ENCODE peak calls at places on chromosomes 2 and 18, in four cellular contexts. A is brain microvascular endothelial cell, C is thyroid gland, P is B cell. E is an unnamed sample.

GRCh38 chr18:60027397-60027796 is 127.6 kb downstream of the PMAIP1 start:
- DNase-seq in A (no peak), C (no peak), P (no peak), E (no peak)

GRCh38 chr2:175062787-175063585 is 57.8 kb upstream of the CHN1 start:
- DNase-seq in A (no peak), C (no peak), P (no peak), E (no peak)

GRCh38 chr18:55189972-55190371 is 230.7 kb upstream of the CCDC68 start:
- DNase-seq in A (no peak), C (no peak), P (no peak), E (no peak)

GRCh38 chr2:133986076-133986837 is 267.6 kb upstream of the MGAT5 start:
- DNase-seq in A (peak; percentile 47), C (no peak), P (no peak), E (no peak)

GRCh38 chr2:75637568-75637967 is 9.0 kb upstream of the MRPL19 start:
- DNase-seq in A (no peak), C (no peak), P (no peak), E (no peak)

GRCh38 chr18:54209471-54210180 is 14.8 kb downstream of the MBD2 start:
- DNase-seq in A (peak; percentile 7), C (no peak), P (no peak), E (no peak)

GRCh38 chr18:7002107-7002506 is 115.5 kb downstream of the LAMA1 start:
- DNase-seq in A (no peak), C (no peak), P (no peak), E (no peak)

GRCh38 chr2:157751462-157752058 is 122.9 kb upstream of the ACVR1C start:
- DNase-seq in A (peak; percentile 36), C (no peak), P (no peak), E (no peak)

GRCh38 chr2:237556773-237557632 is 9.4 kb upstream of the PRLH start:
- DNase-seq in A (no peak), C (no peak), P (no peak), E (no peak)

GRCh38 chr2:173574713-173575112 is 220.0 kb downstream of the CDCA7 start:
- DNase-seq in A (no peak), C (no peak), P (no peak), E (no peak)

GRCh38 chr2:235599596-235600338 is 105.9 kb downstream of the AGAP1 start:
- DNase-seq in A (no peak), C (no peak), P (no peak), E (no peak)

GRCh38 chr2:148926291-148926961 is 51.4 kb downstream of the KIF5C start:
- DNase-seq in A (no peak), C (peak; percentile 56), P (peak; percentile 60), E (peak; percentile 60)

GRCh38 chr18:46415532-46415931 is 241.5 kb downstream of the LOXHD1 start:
- DNase-seq in A (no peak), C (no peak), P (no peak), E (no peak)

GRCh38 chr2:191869178-191869577 is 22.3 kb upstream of the CAVIN2 start:
- DNase-seq in A (peak; percentile 54), C (no peak), P (no peak), E (no peak)

GRCh38 chr2:27007416-27008374 is 25.1 kb upstream of the TMEM214 start:
- DNase-seq in A (no peak), C (no peak), P (no peak), E (no peak)

GRCh38 chr2:231929961-231930600 is 3.9 kb upstream of the NPPC start:
- DNase-seq in A (no peak), C (no peak), P (no peak), E (no peak)

GRCh38 chr18:41594582-41594981 is 360.5 kb upstream of the PIK3C3 start:
- DNase-seq in A (no peak), C (no peak), P (no peak), E (no peak)

GRCh38 chr2:236828820-236829219 is 256.9 kb upstream of the COPS8 start:
- DNase-seq in A (no peak), C (no peak), P (no peak), E (no peak)

GRCh38 chr2:132978840-132979239 is 308.8 kb upstream of the LYPD1 start:
- DNase-seq in A (no peak), C (no peak), P (no peak), E (no peak)

GRCh38 chr2:172985139-172985874 is 90.3 kb upstream of the MAP3K20 start:
- DNase-seq in A (no peak), C (peak; percentile 87), P (no peak), E (no peak)

GRCh38 chr18:48949606-48950535 is 894 bp downstream of the SMAD7 start:
- DNase-seq in A (no peak), C (peak; percentile 86), P (peak; percentile 50), E (peak; percentile 56)

GRCh38 chr2:26495705-26496271 is 17.9 kb upstream of the OTOF start:
- DNase-seq in A (no peak), C (no peak), P (no peak), E (no peak)

GRCh38 chr18:68150976-68151375 is 563.9 kb downstream of the TMX3 start:
- DNase-seq in A (no peak), C (no peak), P (no peak), E (no peak)

GRCh38 chr2:202687276-202687675 is 52.5 kb downstream of the FAM117B start:
- DNase-seq in A (peak; percentile 40), C (no peak), P (no peak), E (no peak)

GRCh38 chr2:240393831-240394410 is 41.5 kb upstream of the GPC1 start:
- DNase-seq in A (peak; percentile 70), C (no peak), P (peak; percentile 14), E (no peak)

GRCh38 chr18:25349131-25349925 is 2.6 kb downstream of the ZNF521 start:
- DNase-seq in A (peak; percentile 11), C (peak; percentile 30), P (no peak), E (no peak)

GRCh38 chr2:102606353-102606752 is 13.0 kb upstream of the SLC9A2 start:
- DNase-seq in A (no peak), C (no peak), P (no peak), E (no peak)

GRCh38 chr2:78699696-78700095 is 325.8 kb upstream of the REG3G start:
- DNase-seq in A (no peak), C (no peak), P (no peak), E (no peak)

GRCh38 chr18:26004827-26005226 is 85.6 kb downstream of the SS18 start:
- DNase-seq in A (no peak), C (no peak), P (no peak), E (no peak)

GRCh38 chr2:122078451-122078850 is 323.0 kb downstream of the TSN start:
- DNase-seq in A (no peak), C (no peak), P (no peak), E (no peak)

DNA sequence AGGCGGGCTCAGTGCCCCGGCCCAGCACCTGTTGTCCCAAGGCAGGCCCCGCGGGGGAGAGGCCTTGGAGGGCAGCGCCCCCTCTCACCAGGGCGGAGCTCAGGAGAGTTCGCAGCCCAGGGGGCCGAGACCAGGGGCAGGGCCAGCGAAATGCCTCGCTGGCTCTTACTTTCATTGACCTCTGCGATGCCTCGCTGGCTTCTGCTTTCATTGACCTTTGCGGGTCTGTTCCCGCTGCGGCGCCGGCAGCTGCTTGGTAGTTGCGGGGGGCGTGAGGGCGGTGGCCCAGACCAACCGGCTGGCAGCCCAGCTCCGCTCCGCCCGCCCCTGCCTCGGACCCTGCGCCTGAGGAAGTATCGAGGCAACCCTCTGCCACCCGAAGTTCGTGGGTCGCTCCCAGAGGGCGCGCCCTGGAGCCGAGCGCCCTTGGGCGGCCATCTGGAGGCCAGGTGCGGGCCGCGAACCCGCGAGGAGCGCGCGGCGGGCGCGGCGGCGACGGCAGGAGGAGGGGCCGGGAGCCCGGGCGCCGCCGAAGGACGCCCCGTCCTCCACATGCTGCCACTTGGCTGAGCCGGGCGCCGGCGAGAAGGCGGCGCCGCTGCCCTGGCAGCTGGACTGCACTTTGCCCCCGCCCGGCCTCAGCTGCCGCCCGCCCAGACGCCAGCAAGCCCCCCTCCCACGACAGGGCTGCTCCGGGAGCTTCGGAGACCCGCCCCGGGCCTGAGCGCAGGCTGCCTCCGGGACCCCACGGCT is 118.0 kb upstream of the MSTN start:
- DNase-seq in A (no peak), C (peak; percentile 82), P (peak; percentile 68), E (peak; percentile 18)
- TF ChIP-seq CTCF in A (peak; percentile 52), C (peak; percentile 48), P (peak; percentile 31), E (no peak)

GRCh38 chr2:42339191-42339912 is 21.7 kb downstream of the COX7A2L start:
- DNase-seq in A (no peak), C (no peak), P (no peak), E (no peak)
- TF ChIP-seq CTCF in A (peak; percentile 29), C (no peak), P (no peak), E (no peak)

GRCh38 chr2:38830546-38831159 is 45.1 kb downstream of the DHX57 start:
- DNase-seq in A (no peak), C (no peak), P (no peak), E (peak; percentile 45)

GRCh38 chr2:38836801-38837200 is 38.9 kb downstream of the DHX57 start:
- DNase-seq in A (no peak), C (no peak), P (no peak), E (no peak)

GRCh38 chr2:38835990-38836389 is 39.7 kb downstream of the DHX57 start:
- DNase-seq in A (no peak), C (no peak), P (no peak), E (peak; percentile 25)

DNA sequence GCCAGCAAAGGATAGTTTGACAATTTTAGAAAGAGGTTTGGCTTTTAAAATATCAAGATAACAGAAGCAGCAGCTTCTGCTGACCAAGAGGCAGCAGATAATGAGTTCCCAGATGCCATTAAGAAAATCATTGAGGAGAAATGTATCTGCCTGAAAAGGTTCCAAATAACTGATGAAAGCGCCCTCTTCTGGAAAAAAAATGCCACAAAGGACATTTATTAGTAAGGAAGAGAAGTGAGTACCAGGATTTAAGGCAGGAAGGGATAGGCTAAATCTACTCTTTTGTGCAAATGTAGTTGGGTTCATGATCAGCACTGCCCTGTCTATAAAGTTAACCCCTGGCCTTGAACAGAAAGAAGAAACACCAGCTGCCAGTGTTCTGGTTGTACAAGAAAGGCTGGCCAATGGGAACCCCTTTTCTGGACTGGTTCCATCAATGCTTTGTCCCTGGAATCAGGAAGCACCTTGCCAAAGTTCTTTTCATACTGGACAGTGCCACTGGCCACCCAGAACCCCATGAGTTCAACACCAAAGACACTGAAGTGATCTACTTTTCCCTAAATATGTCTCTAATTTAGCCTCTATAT is 40.6 kb downstream of the DHX57 start:
- DNase-seq in A (peak; percentile 6), C (no peak), P (no peak), E (peak; percentile 18)
- TF ChIP-seq CTCF in A (peak; percentile 34), C (no peak), P (peak; percentile 19), E (no peak)

GRCh38 chr2:179341152-179341866 is 76.7 kb upstream of the SESTD1 start:
- DNase-seq in A (no peak), C (no peak), P (no peak), E (no peak)

GRCh38 chr2:179343945-179344279 is 79.3 kb upstream of the SESTD1 start:
- DNase-seq in A (no peak), C (no peak), P (no peak), E (no peak)

GRCh38 chr2:179338681-179339080 is 74.0 kb upstream of the SESTD1 start:
- DNase-seq in A (no peak), C (no peak), P (no peak), E (no peak)

GRCh38 chr2:179336782-179337534 is 72.3 kb upstream of the SESTD1 start:
- DNase-seq in A (no peak), C (no peak), P (no peak), E (no peak)

DNA sequence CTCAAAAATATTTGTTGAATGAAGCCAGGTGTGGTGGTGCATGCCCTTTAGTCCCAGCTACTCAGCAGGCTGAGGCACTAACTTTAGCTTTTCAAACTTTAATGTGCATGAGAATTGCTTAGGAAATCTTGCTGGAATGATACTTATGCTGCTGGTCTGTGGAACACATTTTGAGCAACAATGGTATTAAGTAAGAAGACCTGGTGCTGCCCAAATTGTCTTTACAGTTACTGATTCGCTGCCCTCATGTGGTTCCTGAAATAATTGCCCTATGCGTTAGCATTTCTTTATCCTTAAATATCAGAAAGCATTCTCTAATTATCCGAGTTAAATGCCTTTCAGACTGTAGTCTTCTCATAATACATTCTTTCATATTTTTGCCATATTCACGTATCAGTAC is 76.0 kb upstream of the SESTD1 start:
- DNase-seq in A (peak; percentile 34), C (no peak), P (no peak), E (peak; percentile 18)
- TF ChIP-seq CTCF in A (peak; percentile 51), C (no peak), P (peak; percentile 38), E (peak; percentile 14)

E was measured in HL-60.